ENCODE peak calls at places on chromosomes 3 and 15, in nine cellular contexts. D is CD4-positive, alpha-beta T cell; P is left ventricle myocardium inferior; J is GM12865; Q is LNCaP clone FGC; N is BE2C; X is WTC11; R is B cell; W is AG09309. Z is an unnamed sample.

GRCh38 chr3:23263796-23264195 is 60.7 kb downstream of the UBE2E2 start:
- DNase-seq in D (no peak), P (no peak), J (no peak), Q (no peak), N (no peak), X (no peak), R (no peak), W (no peak), Z (no peak)

GRCh38 chr3:193932576-193932975 is 203.4 kb upstream of the HES1 start:
- DNase-seq in D (no peak), P (no peak), J (no peak), Q (no peak), N (no peak), X (no peak), R (no peak), W (no peak), Z (no peak)

GRCh38 chr3:185318136-185318535 is 44.8 kb upstream of the MAP3K13 start:
- DNase-seq in D (no peak), P (no peak), J (no peak), Q (no peak), N (no peak), X (no peak), R (no peak), W (peak; percentile 5), Z (no peak)

GRCh38 chr15:68187559-68187958 is 17.6 kb downstream of the CALML4 start:
- DNase-seq in D (no peak), P (peak; percentile 50), J (no peak), Q (peak; percentile 71), N (peak; percentile 79), X (no peak), R (no peak), W (peak; percentile 13), Z (no peak)

GRCh38 chr15:35431281-35431680 is 114.7 kb downstream of the DPH6 start:
- DNase-seq in D (no peak), P (no peak), J (no peak), Q (peak; percentile 74), N (no peak), X (no peak), R (no peak), W (no peak), Z (no peak)

GRCh38 chr3:147816770-147817169 is 407.6 kb downstream of the ZIC1 start:
- DNase-seq in D (no peak), P (peak; percentile 42), J (no peak), Q (no peak), N (no peak), X (no peak), R (no peak), W (no peak), Z (no peak)

GRCh38 chr15:31440754-31441298 is 114.2 kb downstream of the KLF13 start:
- DNase-seq in D (peak; percentile 31), P (peak; percentile 67), J (peak; percentile 39), Q (no peak), N (peak; percentile 48), X (no peak), R (no peak), W (no peak), Z (peak; percentile 62)

GRCh38 chr3:187739125-187739560 is 6.1 kb downstream of the BCL6 start:
- DNase-seq in D (peak; percentile 12), P (peak; percentile 53), J (no peak), Q (no peak), N (no peak), X (peak; percentile 47), R (no peak), W (no peak), Z (no peak)

GRCh38 chr3:172592898-172593669 is 69.9 kb upstream of the TNFSF10 start:
- DNase-seq in D (no peak), P (no peak), J (peak; percentile 41), Q (no peak), N (no peak), X (no peak), R (no peak), W (no peak), Z (no peak)

GRCh38 chr3:172591876-172592771 is 68.9 kb upstream of the TNFSF10 start:
- DNase-seq in D (peak; percentile 51), P (no peak), J (peak; percentile 95), Q (no peak), N (no peak), X (no peak), R (peak; percentile 52), W (no peak), Z (peak; percentile 57)

GRCh38 chr3:172595648-172596393 is 72.6 kb upstream of the TNFSF10 start:
- DNase-seq in D (peak; percentile 38), P (no peak), J (peak; percentile 81), Q (no peak), N (no peak), X (no peak), R (peak; percentile 71), W (peak; percentile 29), Z (no peak)

GRCh38 chr3:172598904-172599303 is 75.7 kb upstream of the TNFSF10 start:
- DNase-seq in D (no peak), P (no peak), J (no peak), Q (no peak), N (no peak), X (no peak), R (no peak), W (no peak), Z (no peak)

DNA sequence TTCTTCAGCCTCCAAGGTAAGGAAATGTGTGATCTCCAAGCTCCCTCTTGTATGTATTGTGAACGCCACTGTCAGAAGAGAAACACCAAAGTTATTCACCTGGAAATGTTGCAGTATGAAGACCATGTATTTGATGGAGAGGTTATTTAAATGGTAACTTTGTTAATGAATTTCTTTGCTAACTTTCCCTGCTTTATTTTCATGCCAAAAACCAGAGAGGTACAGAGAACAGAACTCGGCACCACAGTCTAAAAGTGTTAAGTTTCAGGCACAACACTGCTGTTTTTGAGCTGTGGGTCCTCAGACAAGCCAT is 73.1 kb upstream of the TNFSF10 start:
- DNase-seq in D (no peak), P (no peak), J (no peak), Q (no peak), N (no peak), X (no peak), R (no peak), W (no peak), Z (no peak)
- TF ChIP-seq CTCF in D (peak; percentile 55), P (peak; percentile 22), J (no peak), Q (no peak), N (no peak), X (peak; percentile 30), R (no peak), W (no peak), Z (peak; percentile 57)

GRCh38 chr3:46370784-46371183 is at the start of gene CCR5:
- DNase-seq in D (no peak), P (no peak), J (peak; percentile 71), Q (no peak), N (no peak), X (no peak), R (no peak), W (no peak), Z (no peak)

GRCh38 chr3:46371802-46372340 is 1.1 kb downstream of the CCR5 start:
- DNase-seq in D (no peak), P (no peak), J (no peak), Q (no peak), N (no peak), X (no peak), R (no peak), W (no peak), Z (no peak)

GRCh38 chr3:46374755-46375154 is 4.0 kb downstream of the CCR5 start:
- DNase-seq in D (no peak), P (no peak), J (no peak), Q (no peak), N (no peak), X (no peak), R (no peak), W (no peak), Z (no peak)

GRCh38 chr3:46375214-46375613 is 4.5 kb downstream of the CCR5 start:
- DNase-seq in D (no peak), P (no peak), J (no peak), Q (no peak), N (no peak), X (no peak), R (no peak), W (no peak), Z (no peak)

DNA sequence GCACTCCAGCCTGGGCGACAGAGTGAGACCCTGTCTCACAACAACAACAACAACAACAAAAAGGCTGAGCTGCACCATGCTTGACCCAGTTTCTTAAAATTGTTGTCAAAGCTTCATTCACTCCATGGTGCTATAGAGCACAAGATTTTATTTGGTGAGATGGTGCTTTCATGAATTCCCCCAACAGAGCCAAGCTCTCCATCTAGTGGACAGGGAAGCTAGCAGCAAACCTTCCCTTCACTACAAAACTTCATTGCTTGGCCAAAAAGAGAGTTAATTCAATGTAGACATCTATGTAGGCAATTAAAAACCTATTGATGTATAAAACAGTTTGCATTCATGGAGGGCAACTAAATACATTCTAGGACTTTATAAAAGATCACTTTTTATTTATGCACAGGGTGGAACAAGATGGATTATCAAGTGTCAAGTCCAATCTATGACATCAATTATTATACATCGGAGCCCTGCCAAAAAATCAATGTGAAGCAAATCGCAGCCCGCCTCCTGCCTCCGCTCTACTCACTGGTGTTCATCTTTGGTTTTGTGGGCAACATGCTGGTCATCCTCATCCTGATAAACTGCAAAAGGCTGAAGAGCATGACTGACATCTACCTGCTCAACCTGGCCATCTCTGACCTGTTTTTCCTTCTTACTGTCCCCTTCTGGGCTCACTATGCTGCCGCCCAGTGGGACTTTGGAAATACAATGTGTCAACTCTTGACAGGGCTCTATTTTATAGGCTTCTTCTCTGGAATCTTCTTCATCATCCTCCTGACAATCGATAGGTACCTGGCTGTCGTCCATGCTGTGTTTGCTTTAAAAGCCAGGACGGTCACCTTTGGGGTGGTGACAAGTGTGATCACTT is 2.0 kb downstream of the CCR5 start:
- DNase-seq in D (no peak), P (no peak), J (peak; percentile 57), Q (no peak), N (no peak), X (no peak), R (no peak), W (peak; percentile 5), Z (no peak)
- TF ChIP-seq CTCF in D (no peak), P (peak; percentile 61), J (peak; percentile 71), Q (peak; percentile 84), N (peak; percentile 30), X (no peak), R (peak; percentile 61), W (peak; percentile 69), Z (peak; percentile 54)

GRCh38 chr3:98994128-98994762 is 92.8 kb upstream of the DCBLD2 start:
- DNase-seq in D (no peak), P (no peak), J (no peak), Q (no peak), N (no peak), X (no peak), R (no peak), W (peak; percentile 48), Z (no peak)

GRCh38 chr3:98985406-98985805 is 83.9 kb upstream of the DCBLD2 start:
- DNase-seq in D (no peak), P (no peak), J (no peak), Q (no peak), N (no peak), X (no peak), R (no peak), W (no peak), Z (no peak)

GRCh38 chr3:98986073-98986472 is 84.6 kb upstream of the DCBLD2 start:
- DNase-seq in D (no peak), P (no peak), J (no peak), Q (no peak), N (no peak), X (no peak), R (no peak), W (no peak), Z (no peak)

GRCh38 chr3:98990657-98991056 is 89.2 kb upstream of the DCBLD2 start:
- DNase-seq in D (no peak), P (no peak), J (no peak), Q (no peak), N (no peak), X (no peak), R (no peak), W (no peak), Z (no peak)

DNA sequence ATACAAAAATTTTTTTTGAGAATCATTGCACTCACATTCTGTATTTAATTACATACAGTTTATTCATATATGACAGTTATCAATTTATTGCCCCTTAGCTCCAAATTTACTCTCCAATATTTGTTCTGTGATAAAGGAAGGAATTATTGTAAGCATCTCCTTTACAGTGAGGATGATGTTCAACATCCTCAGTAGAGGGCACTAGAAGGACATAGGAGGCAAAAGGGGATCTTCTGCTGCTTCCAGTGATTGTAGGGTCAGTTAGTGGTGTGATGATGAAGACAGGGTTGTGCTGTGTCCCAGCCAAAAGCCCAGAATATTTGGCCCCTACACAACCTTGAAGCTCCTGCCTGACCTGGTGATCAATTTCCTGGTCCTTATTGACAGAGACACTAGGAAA is 89.9 kb upstream of the DCBLD2 start:
- DNase-seq in D (no peak), P (no peak), J (no peak), Q (no peak), N (no peak), X (no peak), R (no peak), W (no peak), Z (no peak)
- TF ChIP-seq CTCF in D (no peak), P (no peak), J (peak; percentile 7), Q (peak; percentile 17), N (no peak), X (no peak), R (no peak), W (peak; percentile 41), Z (no peak)

GRCh38 chr3:53845881-53846133 is 412 bp downstream of the CHDH start:
- DNase-seq in D (no peak), P (no peak), J (no peak), Q (no peak), N (no peak), X (no peak), R (no peak), W (no peak), Z (no peak)
- TF ChIP-seq CTCF in D (no peak), P (no peak), J (no peak), Q (no peak), N (no peak), X (no peak), R (no peak), W (no peak), Z (no peak)

Z was measured in CD14-positive monocyte.